ENCODE peak calls at places on chromosomes 5 and 9, in eight cellular contexts. I is NCI-H1417; U is naive thymus-derived CD4-positive, alpha-beta T cell; S is NCI-H460; P is GM20000; Z is IMR-90; N is activated effector memory CD4-positive, alpha-beta T cell treated with anti-CD3 and anti-CD28 coated beads, Interleukin-2, amount 50 U/mL, for 16 hours; L is GM12865. M is an unnamed sample.

GRCh38 chr5:67795781-67796477 is 419.6 kb upstream of the PIK3R1 start:
- DNase-seq in I (no peak), U (no peak), S (no peak), P (no peak), Z (no peak), N (no peak), L (no peak), M (no peak)

GRCh38 chr9:115164511-115164974 is 46.6 kb upstream of the TNC start:
- DNase-seq in I (no peak), U (no peak), S (no peak), P (no peak), Z (peak; percentile 33), N (no peak), L (no peak), M (no peak)

GRCh38 chr9:96232539-96233241 is 69.3 kb downstream of the HSD17B3 start:
- DNase-seq in I (peak; percentile 26), U (no peak), S (peak; percentile 46), P (peak; percentile 70), Z (peak; percentile 56), N (peak; percentile 67), L (peak; percentile 47), M (no peak)

GRCh38 chr9:98708933-98709911 is at the start of gene GABBR2:
- DNase-seq in I (peak; percentile 67), U (no peak), S (no peak), P (peak; percentile 22), Z (peak; percentile 4), N (no peak), L (no peak), M (no peak)

GRCh38 chr5:5643481-5643880 is 221.0 kb downstream of the ICE1 start:
- DNase-seq in I (no peak), U (no peak), S (no peak), P (no peak), Z (no peak), N (no peak), L (no peak), M (no peak)

GRCh38 chr5:167587768-167588167 is 703.7 kb upstream of the WWC1 start:
- DNase-seq in I (peak; percentile 10), U (no peak), S (peak; percentile 59), P (no peak), Z (peak; percentile 22), N (no peak), L (no peak), M (no peak)

GRCh38 chr5:95976606-95977005 is 15.0 kb upstream of the ELL2 start:
- DNase-seq in I (no peak), U (no peak), S (no peak), P (no peak), Z (no peak), N (no peak), L (no peak), M (no peak)

GRCh38 chr5:76084496-76085285 is 1.5 kb downstream of the SV2C start:
- DNase-seq in I (peak; percentile 8), U (no peak), S (no peak), P (peak; percentile 27), Z (no peak), N (peak; percentile 59), L (no peak), M (no peak)

GRCh38 chr9:36470891-36471290 is 70.8 kb upstream of the RNF38 start:
- DNase-seq in I (no peak), U (peak; percentile 59), S (no peak), P (peak; percentile 77), Z (peak; percentile 71), N (peak; percentile 86), L (peak; percentile 89), M (no peak)